ENCODE peak calls at places on chromosome 10, in six cellular contexts. Q is GM10248; D is mesothelial cell of epicardium; M is NCI-H1092; F is stimulated activated naive CD8-positive, alpha-beta T cell treated with anti-CD3 and anti-CD28 coated beads, Interleukin-15, amount 100 ng/mL, for 72 hours; Y is NCI-H1105 treated with DMSO at 0.1 percent for 48 hours. N is an unnamed sample.

GRCh38 chr10:85515316-85515715 is 851.3 kb downstream of the GRID1 start:
- DNase-seq in F (no peak), M (no peak), Y (no peak), Q (no peak), D (no peak), N (no peak)

GRCh38 chr10:68601490-68602265 is 41.5 kb downstream of the TET1 start:
- DNase-seq in Q (no peak), D (no peak), Y (no peak), M (no peak), F (no peak), N (no peak)

GRCh38 chr10:4892681-4893080 is 66.7 kb downstream of the AKR1E2 start:
- DNase-seq in D (no peak), F (no peak), Q (no peak), M (no peak), Y (no peak), N (no peak)

GRCh38 chr10:35881320-35881719 is 239.2 kb upstream of the FZD8 start:
- DNase-seq in F (no peak), Y (no peak), M (no peak), D (no peak), Q (no peak), N (no peak)

GRCh38 chr10:14282271-14282670 is 48.5 kb downstream of the FRMD4A start:
- DNase-seq in M (no peak), Q (no peak), Y (no peak), D (no peak), F (no peak), N (no peak)

GRCh38 chr10:129888784-129889616 is 75.1 kb downstream of the EBF3 start:
- DNase-seq in D (peak), Q (peak), F (peak), Y (no peak), M (no peak), N (no peak)

GRCh38 chr10:14860782-14861181 is 17.9 kb upstream of the SUV39H2 start:
- DNase-seq in M (no peak), F (no peak), D (no peak), Q (no peak), Y (no peak), N (no peak)

GRCh38 chr10:74898201-74898976 is 72.0 kb downstream of the KAT6B start:
- DNase-seq in Q (peak), M (no peak), Y (no peak), F (peak), D (no peak), N (no peak)

GRCh38 chr10:77771851-77772250 is 134.2 kb upstream of the KCNMA1 start:
- DNase-seq in D (no peak), Y (no peak), Q (no peak), F (no peak), M (no peak), N (no peak)

GRCh38 chr10:7192831-7193348 is 217.9 kb downstream of the SFMBT2 start:
- DNase-seq in M (no peak), F (peak), Y (no peak), Q (no peak), D (no peak), N (no peak)

GRCh38 chr10:96257944-96258343 is 13.4 kb downstream of the BLNK start:
- DNase-seq in D (no peak), F (no peak), Y (no peak), Q (no peak), M (no peak), N (no peak)

GRCh38 chr10:129740532-129741279 is 223.4 kb downstream of the EBF3 start:
- DNase-seq in F (no peak), Q (no peak), D (no peak), Y (no peak), M (no peak), N (no peak)

GRCh38 chr10:130723704-130724103 is 587.5 kb downstream of the GLRX3 start:
- DNase-seq in Q (no peak), D (no peak), M (no peak), Y (no peak), F (no peak), N (no peak)

GRCh38 chr10:118912961-118913360 is 116.6 kb upstream of the NANOS1 start:
- DNase-seq in M (no peak), F (no peak), Y (no peak), Q (no peak), D (no peak), N (no peak)

GRCh38 chr10:35215107-35215506 is 88.5 kb downstream of the CREM start:
- DNase-seq in F (no peak), D (no peak), M (no peak), Y (no peak), Q (no peak), N (no peak)

GRCh38 chr10:119859422-119860258 is 13.0 kb downstream of the MCMBP start:
- DNase-seq in Q (peak), Y (no peak), F (no peak), D (no peak), M (no peak), N (peak)

GRCh38 chr10:31186225-31187010 is 132.6 kb upstream of the ZEB1 start:
- DNase-seq in Q (no peak), M (no peak), F (no peak), Y (no peak), D (no peak), N (no peak)

GRCh38 chr10:128902031-128902710 is 564.9 kb upstream of the MGMT start:
- DNase-seq in M (no peak), Q (no peak), Y (no peak), D (no peak), F (no peak), N (no peak)

GRCh38 chr10:122375761-122376160 is 1.3 kb downstream of the PLEKHA1 start:
- DNase-seq in M (no peak), Y (no peak), D (no peak), F (no peak), Q (no peak), N (no peak)

GRCh38 chr10:64760371-64760770 is 1239.2 kb downstream of the REEP3 start:
- DNase-seq in F (no peak), D (no peak), M (no peak), Y (no peak), Q (no peak), N (no peak)

GRCh38 chr10:77377034-77377433 is 260.6 kb downstream of the KCNMA1 start:
- DNase-seq in Y (no peak), M (no peak), D (no peak), Q (no peak), F (no peak), N (no peak)

GRCh38 chr10:16716051-16716450 is 101.2 kb downstream of the RSU1 start:
- DNase-seq in Y (no peak), F (no peak), M (no peak), Q (no peak), D (no peak), N (no peak)